ENCODE peak calls at places on chromosomes 6 and 20, in six cellular contexts. D, S, H, Z, O and I are unnamed samples.

GRCh38 chr6:88276331-88276730 is 110.2 kb upstream of the CNR1 start:
- DNase-seq in D (no peak), S (no peak), H (no peak), Z (no peak), O (no peak), I (no peak)

GRCh38 chr6:37569317-37569716 is 69.6 kb upstream of the CCDC167 start:
- DNase-seq in D (no peak), S (no peak), H (no peak), Z (no peak), O (no peak), I (no peak)

GRCh38 chr6:63188828-63189227 is 22.4 kb upstream of the FKBP1C start:
- DNase-seq in D (no peak), S (no peak), H (no peak), Z (no peak), O (no peak), I (no peak)

GRCh38 chr6:160028487-160029275 is 59.8 kb downstream of the IGF2R start:
- DNase-seq in D (no peak), S (no peak), H (no peak), Z (no peak), O (no peak), I (no peak)

GRCh38 chr6:22332216-22332615 is 35.4 kb upstream of the PRL start:
- DNase-seq in D (no peak), S (no peak), H (no peak), Z (no peak), O (no peak), I (no peak)

GRCh38 chr6:56420296-56420695 is 172.9 kb upstream of the COL21A1 start:
- DNase-seq in D (peak; percentile 54), S (no peak), H (no peak), Z (no peak), O (no peak), I (no peak)

GRCh38 chr6:15385521-15385920 is 139.7 kb downstream of the JARID2 start:
- DNase-seq in D (no peak), S (no peak), H (no peak), Z (no peak), O (no peak), I (no peak)

GRCh38 chr6:23002044-23002619 is 432.8 kb downstream of the HDGFL1 start:
- DNase-seq in D (no peak), S (no peak), H (no peak), Z (no peak), O (no peak), I (no peak)

GRCh38 chr6:68160348-68160747 is 474.7 kb upstream of the ADGRB3 start:
- DNase-seq in D (no peak), S (no peak), H (no peak), Z (no peak), O (no peak), I (no peak)

GRCh38 chr20:58612021-58612700 is 38.9 kb upstream of the STX16 start:
- DNase-seq in D (peak; percentile 30), S (no peak), H (no peak), Z (no peak), O (no peak), I (no peak)

GRCh38 chr6:111609827-111610526 is 4.3 kb upstream of the TRAF3IP2 start:
- DNase-seq in D (no peak), S (no peak), H (no peak), Z (no peak), O (no peak), I (no peak)

GRCh38 chr20:48770700-48771099 is 57.1 kb downstream of the PREX1 start:
- DNase-seq in D (no peak), S (no peak), H (no peak), Z (no peak), O (no peak), I (no peak)

GRCh38 chr6:166946125-166946524 is 10.2 kb downstream of the RNASET2 start:
- DNase-seq in D (no peak), S (no peak), H (no peak), Z (no peak), O (no peak), I (no peak)

GRCh38 chr6:160102956-160103824 is 18.4 kb upstream of the SLC22A1 start:
- DNase-seq in D (peak; percentile 8), S (no peak), H (no peak), Z (no peak), O (peak; percentile 27), I (no peak)

GRCh38 chr20:9518776-9519175 is 4.4 kb downstream of the LAMP5 start:
- DNase-seq in D (no peak), S (no peak), H (no peak), Z (no peak), O (no peak), I (no peak)

GRCh38 chr20:16020971-16021370 is 552.3 kb downstream of the KIF16B start:
- DNase-seq in D (peak; percentile 56), S (no peak), H (peak; percentile 92), Z (no peak), O (peak; percentile 48), I (no peak)

GRCh38 chr6:8203337-8203736 is 101.0 kb upstream of the EEF1E1 start:
- DNase-seq in D (no peak), S (no peak), H (no peak), Z (no peak), O (no peak), I (no peak)

GRCh38 chr6:13846841-13847240 is 32.5 kb upstream of the MCUR1 start:
- DNase-seq in D (no peak), S (no peak), H (no peak), Z (no peak), O (peak; percentile 17), I (no peak)

GRCh38 chr20:53879048-53879684 is 191.2 kb downstream of the BCAS1 start:
- DNase-seq in D (no peak), S (no peak), H (no peak), Z (no peak), O (no peak), I (no peak)

GRCh38 chr6:41633235-41633634 is 5.0 kb upstream of the MDFI start:
- DNase-seq in D (no peak), S (no peak), H (no peak), Z (no peak), O (no peak), I (no peak)

GRCh38 chr20:41480054-41480770 is 113.6 kb upstream of the EMILIN3 start:
- DNase-seq in D (no peak), S (no peak), H (no peak), Z (no peak), O (no peak), I (no peak)

GRCh38 chr6:20581070-20581469 is 46.8 kb downstream of the CDKAL1 start:
- DNase-seq in D (no peak), S (no peak), H (no peak), Z (no peak), O (no peak), I (no peak)

GRCh38 chr6:131729550-131729949 is 18.7 kb upstream of the CTAGE9 start:
- DNase-seq in D (peak; percentile 12), S (no peak), H (no peak), Z (no peak), O (no peak), I (no peak)

GRCh38 chr6:168013250-168013915 is 15.9 kb downstream of the KIF25 start:
- DNase-seq in D (no peak), S (no peak), H (no peak), Z (no peak), O (no peak), I (no peak)

GRCh38 chr20:1816384-1817381 is 78.5 kb upstream of the SIRPA start:
- DNase-seq in D (peak; percentile 77), S (no peak), H (peak; percentile 92), Z (peak; percentile 1), O (no peak), I (peak; percentile 36)

GRCh38 chr6:7169296-7169721 is 61.5 kb downstream of the RREB1 start:
- DNase-seq in D (no peak), S (no peak), H (no peak), Z (no peak), O (no peak), I (no peak)

GRCh38 chr6:144715344-144715743 is 430.2 kb downstream of the UTRN start:
- DNase-seq in D (no peak), S (no peak), H (no peak), Z (no peak), O (no peak), I (no peak)
- H3K4me1 ChIP-seq in D (no peaks in the 10 kb centered on the region), S (peaks cover 9% of the 10 kb centered on the region), H (peaks cover 28% of the 10 kb centered on the region), Z (no peaks in the 10 kb centered on the region), O (peaks cover 3% of the 10 kb centered on the region), I (no peaks in the 10 kb centered on the region)

DNA sequence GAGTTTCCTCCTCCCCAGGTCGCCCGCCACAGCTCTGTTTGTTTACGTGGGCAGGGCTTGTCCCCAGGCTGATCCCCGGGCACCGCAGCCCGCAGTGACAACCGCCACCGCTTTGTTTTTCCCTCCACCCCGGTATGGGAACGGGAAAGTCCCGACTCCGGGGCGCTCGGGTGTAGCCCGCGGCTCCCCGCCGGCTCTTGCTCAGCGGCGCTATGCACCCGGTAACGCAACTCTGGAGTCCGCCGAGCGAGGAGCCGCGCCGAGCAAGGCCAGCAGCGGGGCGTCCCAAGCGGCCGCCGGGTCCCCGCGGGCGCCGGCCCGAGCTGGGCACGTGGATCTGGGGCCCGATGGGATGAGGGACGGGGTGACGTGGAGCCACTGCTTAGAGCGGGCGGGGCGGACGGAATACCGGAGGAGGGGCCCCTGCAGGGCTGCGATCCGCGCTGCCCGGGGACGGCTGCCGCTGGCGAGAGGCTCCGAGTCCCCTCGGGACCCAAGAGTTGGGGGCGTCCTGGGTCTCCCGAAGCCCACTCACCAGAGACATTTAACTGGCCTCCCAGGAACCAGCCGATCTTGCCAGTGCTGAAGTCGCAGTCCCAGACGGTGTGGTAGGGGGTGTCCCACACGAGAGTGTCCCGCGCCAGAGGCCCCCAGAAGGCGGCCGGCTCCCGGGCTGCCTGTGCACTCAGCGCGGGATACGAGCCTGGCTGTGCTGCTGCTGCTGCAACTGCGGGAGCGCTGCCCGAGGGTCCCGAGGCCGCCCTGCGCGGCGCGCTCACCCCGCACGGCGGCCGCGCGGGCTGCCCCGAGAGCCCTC is 497 bp downstream of the ACSS1 start:
- DNase-seq in D (peak; percentile 31), S (peak; percentile 82), H (peak; percentile 56), Z (peak; percentile 72), O (peak; percentile 85), I (peak; percentile 88)
- H3K4me1 ChIP-seq in D (peaks cover 11% of the 10 kb centered on the region), S (peaks cover 61% of the 10 kb centered on the region), H (peaks cover 17% of the 10 kb centered on the region), Z (peaks cover 52% of the 10 kb centered on the region), O (peaks cover 48% of the 10 kb centered on the region), I (peaks cover 35% of the 10 kb centered on the region)

DNA sequence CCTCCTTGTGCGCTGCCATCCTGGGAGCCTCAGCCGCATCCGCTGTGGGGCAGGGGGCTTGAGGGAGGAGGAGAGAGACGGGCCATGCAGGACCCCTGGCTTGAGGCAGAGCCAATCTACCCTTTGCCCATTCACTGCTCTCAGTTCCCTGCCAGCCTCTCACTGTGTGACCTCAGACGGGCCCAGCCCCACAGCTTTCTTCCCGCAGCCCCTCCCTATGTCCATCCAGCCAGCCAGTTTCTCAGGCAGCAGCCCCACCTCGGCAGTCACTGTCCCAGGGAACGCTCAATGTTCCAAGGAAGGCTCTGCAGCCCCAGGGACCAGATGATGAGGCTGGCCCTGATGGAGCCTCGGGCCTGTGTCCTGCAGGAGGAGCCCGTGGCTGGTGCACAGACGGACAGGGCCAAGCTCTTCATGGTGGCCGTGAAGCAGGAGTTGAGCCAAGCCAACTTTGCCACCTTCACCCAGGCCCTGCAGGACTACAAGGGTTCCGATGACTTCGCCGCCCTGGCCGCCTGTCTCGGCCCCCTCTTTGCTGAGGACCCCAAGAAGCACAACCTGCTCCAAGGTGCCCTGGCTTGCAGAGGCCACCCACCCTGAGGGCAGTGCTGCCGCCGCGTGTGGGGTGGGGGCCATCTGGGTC is 3.9 kb upstream of the TNFRSF6B start:
- DNase-seq in D (no peak), S (no peak), H (no peak), Z (no peak), O (no peak), I (no peak)
- H3K4me1 ChIP-seq in D (peaks cover 16% of the 10 kb centered on the region), S (peaks cover 10% of the 10 kb centered on the region), H (peaks cover 45% of the 10 kb centered on the region), Z (peaks cover 30% of the 10 kb centered on the region), O (peaks cover 21% of the 10 kb centered on the region), I (peaks cover 14% of the 10 kb centered on the region)

DNA sequence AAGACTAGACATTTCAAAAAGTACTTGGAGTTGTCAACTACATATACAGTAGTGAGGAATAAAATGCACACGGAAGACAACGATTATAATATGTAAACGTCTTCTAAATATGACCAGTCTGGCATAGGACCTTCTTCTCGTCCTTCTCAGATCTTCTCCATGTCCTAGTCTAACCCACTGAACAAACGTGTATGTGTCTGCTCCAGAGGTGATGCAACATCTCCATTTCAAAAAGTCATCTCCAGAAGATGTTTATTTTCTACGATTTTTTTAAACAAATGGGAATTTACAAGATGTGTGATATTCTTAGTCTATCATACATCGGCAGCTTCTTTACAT is 89.9 kb downstream of the GPX5 start:
- DNase-seq in D (no peak), S (no peak), H (no peak), Z (no peak), O (no peak), I (no peak)
- H3K4me1 ChIP-seq in D (no peaks in the 10 kb centered on the region), S (no peaks in the 10 kb centered on the region), H (no peaks in the 10 kb centered on the region), Z (no peaks in the 10 kb centered on the region), O (no peaks in the 10 kb centered on the region), I (no peaks in the 10 kb centered on the region)